ENCODE peak calls at places on chromosomes 1 and 21, in four cellular contexts. Q is type B pancreatic cell, T is pancreas, M is LoVo. L is an unnamed sample.

GRCh38 chr1:176073524-176074157 is 133.4 kb downstream of the COP1 start:
- DNase-seq in Q (no peak), T (peak), M (peak), L (peak)

GRCh38 chr1:67618285-67619018 is 66.5 kb upstream of the GADD45A start:
- DNase-seq in Q (no peak), T (peak), M (no peak), L (peak)

GRCh38 chr1:3858231-3858981 is 1.1 kb downstream of the DFFB start:
- DNase-seq in Q (no peak), T (peak), M (no peak), L (peak)

GRCh38 chr1:56301791-56302190 is 277.6 kb downstream of the PLPP3 start:
- DNase-seq in Q (no peak), T (no peak), M (no peak), L (no peak)

GRCh38 chr1:74193908-74194307 is 4.1 kb downstream of the LRRIQ3 start:
- DNase-seq in Q (no peak), T (no peak), M (no peak), L (peak)

GRCh38 chr1:24154215-24154614 is 11.3 kb upstream of the IL22RA1 start:
- DNase-seq in Q (peak), T (no peak), M (no peak), L (no peak)

GRCh38 chr21:34839070-34839820 is 170.5 kb downstream of the CLIC6 start:
- DNase-seq in Q (no peak), T (no peak), M (no peak), L (peak)

GRCh38 chr1:64405833-64406232 is 64.1 kb upstream of the CACHD1 start:
- DNase-seq in Q (no peak), T (no peak), M (no peak), L (no peak)

GRCh38 chr1:2906105-2906504 is 104.6 kb upstream of the TTC34 start:
- DNase-seq in Q (no peak), T (no peak), M (no peak), L (peak)

GRCh38 chr1:41364444-41365319 is 3.4 kb downstream of the FOXO6 start:
- DNase-seq in Q (no peak), T (no peak), M (no peak), L (no peak)

GRCh38 chr1:98458514-98459259 is 202.8 kb upstream of the SNX7 start:
- DNase-seq in Q (no peak), T (no peak), M (no peak), L (no peak)

GRCh38 chr1:179141592-179142244 is 59.8 kb downstream of the TOR3A start:
- DNase-seq in Q (no peak), T (no peak), M (no peak), L (no peak)

GRCh38 chr1:7564097-7564496 is 207.0 kb upstream of the VAMP3 start:
- DNase-seq in Q (no peak), T (no peak), M (no peak), L (no peak)

GRCh38 chr1:94382163-94382562 is 36.0 kb upstream of the ABCD3 start:
- DNase-seq in Q (no peak), T (peak), M (peak), L (peak)

GRCh38 chr21:37522641-37523295 is 156.2 kb downstream of the DYRK1A start:
- DNase-seq in Q (no peak), T (no peak), M (no peak), L (no peak)

GRCh38 chr1:53375440-53375839 is 47.6 kb upstream of the LRP8 start:
- DNase-seq in Q (peak), T (no peak), M (no peak), L (no peak)